ENCODE peak calls at places on chromosome 1, in six cellular contexts. X, L, G, N, A and V are unnamed samples.

GRCh38 chr1:109304221-109304915 is 2.4 kb downstream of the MYBPHL start:
- DNase-seq in G (no peak), N (no peak), L (no peak), A (no peak), X (no peak), V (no peak)

GRCh38 chr1:227234998-227235405 is 83.3 kb downstream of the CDC42BPA start:
- DNase-seq in G (peak), A (peak), X (no peak), L (no peak), N (peak), V (no peak)

GRCh38 chr1:7422561-7422960 is 348.5 kb upstream of the VAMP3 start:
- DNase-seq in X (no peak), G (no peak), L (peak), N (no peak), A (no peak), V (no peak)

GRCh38 chr1:206734499-206735142 is 36.0 kb upstream of the IL19 start:
- DNase-seq in N (peak), X (peak), A (peak), G (peak), L (no peak), V (no peak)

GRCh38 chr1:27097484-27097917 is 57.4 kb downstream of the SLC9A1 start:
- DNase-seq in A (peak), X (peak), L (peak), N (peak), G (peak), V (peak)

GRCh38 chr1:209924386-209924785 is 13.6 kb upstream of the SYT14 start:
- DNase-seq in X (no peak), N (no peak), L (no peak), G (no peak), A (no peak), V (no peak)

GRCh38 chr1:29475256-29475800 is 239.0 kb downstream of the PTPRU start:
- DNase-seq in X (no peak), L (no peak), G (no peak), N (no peak), A (no peak), V (no peak)

GRCh38 chr1:46184920-46185658 is 8.8 kb upstream of the P3R3URF start:
- DNase-seq in L (no peak), X (peak), G (no peak), N (no peak), A (no peak), V (no peak)

GRCh38 chr1:23177438-23178380 is 9.1 kb upstream of the LUZP1 start:
- DNase-seq in A (peak), N (peak), X (peak), L (peak), G (peak), V (peak)

GRCh38 chr1:96365596-96365995 is 356.0 kb upstream of the PTBP2 start:
- DNase-seq in G (no peak), A (peak), L (no peak), N (no peak), X (no peak), V (no peak)

GRCh38 chr1:229305402-229305801 is 34.5 kb downstream of the RAB4A start:
- DNase-seq in L (no peak), X (no peak), N (no peak), G (no peak), A (no peak), V (no peak)

GRCh38 chr1:51990478-51990965 is at the start of gene RAB3B:
- DNase-seq in G (peak), A (peak), L (peak), X (peak), N (peak), V (no peak)

GRCh38 chr1:2449636-2450454 is 26.2 kb upstream of the PLCH2 start:
- DNase-seq in X (no peak), G (no peak), N (no peak), A (no peak), L (no peak), V (no peak)

GRCh38 chr1:109807398-109807795 is 43.7 kb upstream of the EPS8L3 start:
- DNase-seq in L (no peak), A (no peak), N (no peak), X (no peak), G (no peak), V (no peak)

GRCh38 chr1:201171063-201172036 is 17.1 kb upstream of the TMEM9 start:
- DNase-seq in N (peak), G (peak), A (no peak), X (peak), L (peak), V (no peak)

GRCh38 chr1:231719485-231720183 is 93.0 kb downstream of the DISC1 start:
- DNase-seq in N (peak), G (no peak), X (no peak), A (no peak), L (no peak), V (peak)

GRCh38 chr1:5451671-5452070 is 540.6 kb downstream of the NPHP4 start:
- DNase-seq in G (no peak), X (no peak), L (no peak), A (no peak), N (no peak), V (no peak)

GRCh38 chr1:41662656-41663437 is 178.4 kb upstream of the EDN2 start:
- DNase-seq in L (no peak), X (peak), A (peak), G (peak), N (peak), V (no peak)